ENCODE peak calls at places on chromosomes 2 and 18, in five cellular contexts. One of them, this sample, is unnamed.

GRCh38 chr2:111695441-111696007 is 188.5 kb downstream of the ANAPC1 start:
- DNase-seq in adrenal gland: no peak
- DNase-seq in A549: no peak
- DNase-seq in bronchial epithelial cell: no peak
- DNase-seq in thoracic aorta: no peak
- DNase-seq in this sample: no peak

GRCh38 chr2:65807942-65808341 is 375.5 kb upstream of the SPRED2 start:
- DNase-seq in adrenal gland: no peak
- DNase-seq in bronchial epithelial cell: no peak
- DNase-seq in A549: no peak
- DNase-seq in thoracic aorta: no peak
- DNase-seq in this sample: no peak

GRCh38 chr2:126886201-126886905 is 12.3 kb upstream of the TEX51 start:
- DNase-seq in bronchial epithelial cell: no peak
- DNase-seq in thoracic aorta: no peak
- DNase-seq in adrenal gland: peak
- DNase-seq in A549: peak
- DNase-seq in this sample: peak

GRCh38 chr2:109318150-109318948 is 189.3 kb downstream of the SH3RF3 start:
- DNase-seq in thoracic aorta: peak
- DNase-seq in bronchial epithelial cell: no peak
- DNase-seq in adrenal gland: peak
- DNase-seq in A549: no peak
- DNase-seq in this sample: no peak

GRCh38 chr2:18046558-18046957 is 168.1 kb downstream of the KCNS3 start:
- DNase-seq in adrenal gland: no peak
- DNase-seq in A549: no peak
- DNase-seq in thoracic aorta: no peak
- DNase-seq in bronchial epithelial cell: peak
- DNase-seq in this sample: no peak

GRCh38 chr18:499351-500229 is 911 bp downstream of the COLEC12 start:
- DNase-seq in A549: no peak
- DNase-seq in adrenal gland: no peak
- DNase-seq in thoracic aorta: no peak
- DNase-seq in bronchial epithelial cell: no peak
- DNase-seq in this sample: no peak

GRCh38 chr2:21812766-21813165 is 689.0 kb downstream of the TDRD15 start:
- DNase-seq in adrenal gland: no peak
- DNase-seq in thoracic aorta: no peak
- DNase-seq in A549: no peak
- DNase-seq in bronchial epithelial cell: no peak
- DNase-seq in this sample: no peak

GRCh38 chr2:27842894-27843293 is 47.3 kb downstream of the RBKS start:
- DNase-seq in bronchial epithelial cell: no peak
- DNase-seq in thoracic aorta: no peak
- DNase-seq in A549: no peak
- DNase-seq in adrenal gland: no peak
- DNase-seq in this sample: no peak

GRCh38 chr18:74849316-74849715 is 251.6 kb downstream of the ZNF407 start:
- DNase-seq in A549: no peak
- DNase-seq in adrenal gland: no peak
- DNase-seq in thoracic aorta: no peak
- DNase-seq in bronchial epithelial cell: no peak
- DNase-seq in this sample: no peak

GRCh38 chr2:200466703-200467418 is 43.0 kb downstream of the KCTD18 start:
- DNase-seq in thoracic aorta: no peak
- DNase-seq in adrenal gland: peak
- DNase-seq in bronchial epithelial cell: no peak
- DNase-seq in A549: no peak
- DNase-seq in this sample: peak

GRCh38 chr2:202510911-202511310 is 123.9 kb upstream of the FAM117B start:
- DNase-seq in thoracic aorta: no peak
- DNase-seq in A549: no peak
- DNase-seq in adrenal gland: no peak
- DNase-seq in bronchial epithelial cell: peak
- DNase-seq in this sample: no peak

GRCh38 chr18:11880586-11881304 is 27.4 kb downstream of the MPPE1 start:
- DNase-seq in thoracic aorta: no peak
- DNase-seq in adrenal gland: no peak
- DNase-seq in bronchial epithelial cell: no peak
- DNase-seq in A549: no peak
- DNase-seq in this sample: no peak

GRCh38 chr18:79402209-79402576 is 6.5 kb downstream of the NFATC1 start:
- DNase-seq in bronchial epithelial cell: no peak
- DNase-seq in thoracic aorta: no peak
- DNase-seq in adrenal gland: no peak
- DNase-seq in A549: no peak
- DNase-seq in this sample: no peak

GRCh38 chr18:58476521-58477210 is 152.2 kb downstream of the ALPK2 start:
- DNase-seq in thoracic aorta: no peak
- DNase-seq in adrenal gland: no peak
- DNase-seq in A549: no peak
- DNase-seq in bronchial epithelial cell: peak
- DNase-seq in this sample: no peak

GRCh38 chr2:97966545-97967215 is 29.1 kb downstream of the TMEM131 start:
- DNase-seq in thoracic aorta: no peak
- DNase-seq in A549: no peak
- DNase-seq in bronchial epithelial cell: peak
- DNase-seq in adrenal gland: no peak
- DNase-seq in this sample: no peak

GRCh38 chr2:216635701-216636541 is 2.7 kb downstream of the IGFBP2 start:
- DNase-seq in adrenal gland: no peak
- DNase-seq in A549: no peak
- DNase-seq in thoracic aorta: no peak
- DNase-seq in bronchial epithelial cell: no peak
- DNase-seq in this sample: no peak

GRCh38 chr18:58235001-58235436 is 191.0 kb downstream of the NEDD4L start:
- DNase-seq in A549: no peak
- DNase-seq in adrenal gland: no peak
- DNase-seq in bronchial epithelial cell: no peak
- DNase-seq in thoracic aorta: no peak
- DNase-seq in this sample: no peak

GRCh38 chr2:5190023-5190422 is 502.2 kb upstream of the SOX11 start:
- DNase-seq in bronchial epithelial cell: peak
- DNase-seq in thoracic aorta: no peak
- DNase-seq in A549: no peak
- DNase-seq in adrenal gland: no peak
- DNase-seq in this sample: no peak

GRCh38 chr2:33726415-33726814 is 127.3 kb upstream of the FAM98A start:
- DNase-seq in thoracic aorta: no peak
- DNase-seq in A549: no peak
- DNase-seq in adrenal gland: no peak
- DNase-seq in bronchial epithelial cell: no peak
- DNase-seq in this sample: no peak

GRCh38 chr2:6181525-6182270 is 489.5 kb downstream of the SOX11 start:
- DNase-seq in bronchial epithelial cell: peak
- DNase-seq in thoracic aorta: no peak
- DNase-seq in A549: no peak
- DNase-seq in adrenal gland: peak
- DNase-seq in this sample: no peak

GRCh38 chr2:46082531-46083485 is 214.4 kb upstream of the EPAS1 start:
- DNase-seq in adrenal gland: peak
- DNase-seq in A549: no peak
- DNase-seq in thoracic aorta: no peak
- DNase-seq in bronchial epithelial cell: no peak
- DNase-seq in this sample: no peak

GRCh38 chr2:104866122-104866864 is 12.4 kb downstream of the POU3F3 start:
- DNase-seq in bronchial epithelial cell: no peak
- DNase-seq in thoracic aorta: no peak
- DNase-seq in adrenal gland: no peak
- DNase-seq in A549: no peak
- DNase-seq in this sample: no peak

GRCh38 chr2:238920053-238920452 is 72.2 kb downstream of the TWIST2 start:
- DNase-seq in adrenal gland: no peak
- DNase-seq in A549: no peak
- DNase-seq in thoracic aorta: no peak
- DNase-seq in bronchial epithelial cell: no peak
- DNase-seq in this sample: no peak

GRCh38 chr18:50944245-50944917 is 23.5 kb upstream of the ELAC1 start:
- DNase-seq in adrenal gland: no peak
- DNase-seq in A549: no peak
- DNase-seq in bronchial epithelial cell: peak
- DNase-seq in thoracic aorta: no peak
- DNase-seq in this sample: no peak

GRCh38 chr2:240505946-240506345 is 51.8 kb downstream of the ANKMY1 start:
- DNase-seq in bronchial epithelial cell: no peak
- DNase-seq in A549: no peak
- DNase-seq in thoracic aorta: no peak
- DNase-seq in adrenal gland: no peak
- DNase-seq in this sample: no peak

GRCh38 chr2:181902625-181903024 is 11.1 kb downstream of the ITPRID2 start:
- DNase-seq in A549: no peak
- DNase-seq in bronchial epithelial cell: no peak
- DNase-seq in thoracic aorta: no peak
- DNase-seq in adrenal gland: no peak
- DNase-seq in this sample: no peak

GRCh38 chr2:19614066-19614465 is 255.6 kb upstream of the OSR1 start:
- DNase-seq in bronchial epithelial cell: no peak
- DNase-seq in adrenal gland: no peak
- DNase-seq in A549: no peak
- DNase-seq in thoracic aorta: no peak
- DNase-seq in this sample: no peak

GRCh38 chr2:238441262-238442114 is 14.8 kb downstream of the ASB1 start:
- DNase-seq in adrenal gland: no peak
- DNase-seq in thoracic aorta: no peak
- DNase-seq in A549: no peak
- DNase-seq in bronchial epithelial cell: no peak
- DNase-seq in this sample: no peak

GRCh38 chr2:235749121-235749780 is 255.4 kb downstream of the AGAP1 start:
- DNase-seq in adrenal gland: no peak
- DNase-seq in bronchial epithelial cell: no peak
- DNase-seq in thoracic aorta: no peak
- DNase-seq in A549: no peak
- DNase-seq in this sample: no peak

GRCh38 chr18:25974630-25975077 is 115.8 kb downstream of the SS18 start:
- DNase-seq in bronchial epithelial cell: no peak
- DNase-seq in adrenal gland: no peak
- DNase-seq in thoracic aorta: no peak
- DNase-seq in A549: no peak
- DNase-seq in this sample: no peak

GRCh38 chr18:10454800-10455550 is 540 bp downstream of the APCDD1 start:
- DNase-seq in bronchial epithelial cell: no peak
- DNase-seq in adrenal gland: no peak
- DNase-seq in A549: peak
- DNase-seq in thoracic aorta: no peak
- DNase-seq in this sample: no peak

GRCh38 chr2:83168377-83168776 is 1290.7 kb downstream of the SUCLG1 start:
- DNase-seq in A549: no peak
- DNase-seq in bronchial epithelial cell: peak
- DNase-seq in thoracic aorta: no peak
- DNase-seq in adrenal gland: no peak
- DNase-seq in this sample: no peak

GRCh38 chr2:214220251-214220650 is 190.6 kb upstream of the VWC2L start:
- DNase-seq in A549: no peak
- DNase-seq in adrenal gland: no peak
- DNase-seq in bronchial epithelial cell: no peak
- DNase-seq in thoracic aorta: no peak
- DNase-seq in this sample: no peak

GRCh38 chr2:74417763-74418162 is 3.7 kb downstream of the C2orf81 start:
- DNase-seq in A549: no peak
- DNase-seq in adrenal gland: no peak
- DNase-seq in bronchial epithelial cell: no peak
- DNase-seq in thoracic aorta: no peak
- DNase-seq in this sample: no peak

GRCh38 chr2:118319271-118319684 is 231.0 kb downstream of the INSIG2 start:
- DNase-seq in thoracic aorta: no peak
- DNase-seq in adrenal gland: no peak
- DNase-seq in bronchial epithelial cell: no peak
- DNase-seq in A549: no peak
- DNase-seq in this sample: no peak
- TF ChIP-seq CTCF in thoracic aorta: no peak
- TF ChIP-seq CTCF in adrenal gland: no peak
- TF ChIP-seq CTCF in bronchial epithelial cell: no peak
- TF ChIP-seq CTCF in A549: no peak
- TF ChIP-seq CTCF in this sample: no peak

DNA sequence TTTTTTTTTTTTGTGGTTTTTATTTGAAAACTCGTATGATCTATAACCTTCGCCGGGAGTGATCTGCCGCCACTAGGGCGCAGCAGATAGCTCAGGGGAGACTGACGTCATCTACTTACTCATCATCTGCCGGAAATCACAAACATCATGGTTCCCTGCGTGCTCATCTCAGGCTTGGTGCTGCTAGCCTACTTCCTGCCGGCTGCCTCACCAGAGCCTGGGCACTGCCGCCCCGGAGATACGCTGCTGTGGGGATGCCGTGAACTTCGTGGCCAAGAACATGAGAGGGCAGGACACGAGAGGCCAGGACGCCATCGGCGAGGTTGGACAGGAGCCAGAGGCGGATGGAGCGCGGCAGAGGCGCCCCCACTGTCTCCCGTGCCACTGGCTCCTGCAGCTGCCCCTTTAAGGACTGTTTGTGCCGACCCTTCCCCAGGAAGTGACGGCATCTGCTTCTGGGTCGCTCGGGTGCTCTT is 68.8 kb downstream of the DOK6 start:
- DNase-seq in thoracic aorta: no peak
- DNase-seq in A549: peak
- DNase-seq in bronchial epithelial cell: no peak
- DNase-seq in adrenal gland: no peak
- DNase-seq in this sample: peak
- TF ChIP-seq CTCF in thoracic aorta: no peak
- TF ChIP-seq CTCF in A549: peak
- TF ChIP-seq CTCF in bronchial epithelial cell: no peak
- TF ChIP-seq CTCF in adrenal gland: no peak
- TF ChIP-seq CTCF in this sample: no peak

GRCh38 chr2:43165378-43166025 is 60.9 kb downstream of the ZFP36L2 start:
- DNase-seq in thoracic aorta: no peak
- DNase-seq in bronchial epithelial cell: no peak
- DNase-seq in A549: no peak
- DNase-seq in adrenal gland: peak
- DNase-seq in this sample: no peak
- TF ChIP-seq CTCF in thoracic aorta: no peak
- TF ChIP-seq CTCF in bronchial epithelial cell: no peak
- TF ChIP-seq CTCF in A549: no peak
- TF ChIP-seq CTCF in adrenal gland: no peak
- TF ChIP-seq CTCF in this sample: no peak

GRCh38 chr2:213152065-213152794 is 818 bp upstream of the IKZF2 start:
- DNase-seq in thoracic aorta: peak
- DNase-seq in A549: peak
- DNase-seq in bronchial epithelial cell: peak
- DNase-seq in adrenal gland: peak
- DNase-seq in this sample: no peak
- TF ChIP-seq CTCF in thoracic aorta: peak
- TF ChIP-seq CTCF in A549: no peak
- TF ChIP-seq CTCF in bronchial epithelial cell: peak
- TF ChIP-seq CTCF in adrenal gland: peak
- TF ChIP-seq CTCF in this sample: no peak

This sample was measured in activated CD8-positive, alpha-beta T cell treated with anti-CD3 and anti-CD28 coated beads for 36 hours.